ENCODE peak calls at places on chromosomes 16 and 17, in nine cellular contexts. One of them, this sample, is unnamed.
A peak's percentile ranks its signal among the peaks of the same experiment; 100 is the strongest.

GRCh38 chr17:58306131-58306951 is 22.3 kb downstream of the TSPOAP1 start:
- DNase-seq in AG04450: no peak
- DNase-seq in H9: peak; percentile 39
- DNase-seq in ascending aorta: no peak
- DNase-seq in progenitor cell of endocrine pancreas: peak; percentile 5
- DNase-seq in fibroblast of pulmonary artery: no peak
- DNase-seq in suprapubic skin: no peak
- DNase-seq in fibroblast of mammary gland: no peak
- DNase-seq in mesothelial cell of epicardium: peak; percentile 26
- DNase-seq in this sample: no peak

GRCh38 chr17:59830846-59831486 is 61.8 kb downstream of the TUBD1 start:
- DNase-seq in AG04450: no peak
- DNase-seq in H9: no peak
- DNase-seq in ascending aorta: no peak
- DNase-seq in progenitor cell of endocrine pancreas: no peak
- DNase-seq in fibroblast of pulmonary artery: no peak
- DNase-seq in suprapubic skin: no peak
- DNase-seq in fibroblast of mammary gland: no peak
- DNase-seq in mesothelial cell of epicardium: no peak
- DNase-seq in this sample: no peak

GRCh38 chr16:19389246-19389645 is 28.4 kb upstream of the TMC5 start:
- DNase-seq in AG04450: no peak
- DNase-seq in H9: peak; percentile 80
- DNase-seq in ascending aorta: no peak
- DNase-seq in progenitor cell of endocrine pancreas: peak; percentile 32
- DNase-seq in fibroblast of pulmonary artery: peak; percentile 13
- DNase-seq in suprapubic skin: no peak
- DNase-seq in fibroblast of mammary gland: peak; percentile 21
- DNase-seq in mesothelial cell of epicardium: peak; percentile 53
- DNase-seq in this sample: peak; percentile 41

GRCh38 chr17:58415371-58416055 is 1.8 kb downstream of the RNF43 start:
- DNase-seq in AG04450: no peak
- DNase-seq in H9: peak; percentile 68
- DNase-seq in ascending aorta: no peak
- DNase-seq in progenitor cell of endocrine pancreas: peak; percentile 23
- DNase-seq in fibroblast of pulmonary artery: no peak
- DNase-seq in suprapubic skin: no peak
- DNase-seq in fibroblast of mammary gland: no peak
- DNase-seq in mesothelial cell of epicardium: no peak
- DNase-seq in this sample: peak; percentile 22

GRCh38 chr16:12658506-12658905 is 145.2 kb downstream of the CPPED1 start:
- DNase-seq in AG04450: no peak
- DNase-seq in H9: no peak
- DNase-seq in ascending aorta: no peak
- DNase-seq in progenitor cell of endocrine pancreas: no peak
- DNase-seq in fibroblast of pulmonary artery: no peak
- DNase-seq in suprapubic skin: no peak
- DNase-seq in fibroblast of mammary gland: no peak
- DNase-seq in mesothelial cell of epicardium: no peak
- DNase-seq in this sample: no peak

GRCh38 chr17:31431795-31432658 is 40.6 kb downstream of the RAB11FIP4 start:
- DNase-seq in AG04450: no peak
- DNase-seq in H9: peak; percentile 85
- DNase-seq in ascending aorta: no peak
- DNase-seq in progenitor cell of endocrine pancreas: no peak
- DNase-seq in fibroblast of pulmonary artery: no peak
- DNase-seq in suprapubic skin: no peak
- DNase-seq in fibroblast of mammary gland: no peak
- DNase-seq in mesothelial cell of epicardium: no peak
- DNase-seq in this sample: no peak

GRCh38 chr17:50346313-50347086 is 574 bp downstream of the XYLT2 start:
- DNase-seq in AG04450: no peak
- DNase-seq in H9: peak; percentile 80
- DNase-seq in ascending aorta: peak; percentile 71
- DNase-seq in progenitor cell of endocrine pancreas: peak; percentile 50
- DNase-seq in fibroblast of pulmonary artery: no peak
- DNase-seq in suprapubic skin: peak; percentile 83
- DNase-seq in fibroblast of mammary gland: no peak
- DNase-seq in mesothelial cell of epicardium: peak; percentile 56
- DNase-seq in this sample: peak; percentile 40

GRCh38 chr16:88489163-88489721 is 36.2 kb downstream of the ZFPM1 start:
- DNase-seq in AG04450: no peak
- DNase-seq in H9: no peak
- DNase-seq in ascending aorta: no peak
- DNase-seq in progenitor cell of endocrine pancreas: no peak
- DNase-seq in fibroblast of pulmonary artery: no peak
- DNase-seq in suprapubic skin: no peak
- DNase-seq in fibroblast of mammary gland: no peak
- DNase-seq in mesothelial cell of epicardium: no peak
- DNase-seq in this sample: no peak

DNA sequence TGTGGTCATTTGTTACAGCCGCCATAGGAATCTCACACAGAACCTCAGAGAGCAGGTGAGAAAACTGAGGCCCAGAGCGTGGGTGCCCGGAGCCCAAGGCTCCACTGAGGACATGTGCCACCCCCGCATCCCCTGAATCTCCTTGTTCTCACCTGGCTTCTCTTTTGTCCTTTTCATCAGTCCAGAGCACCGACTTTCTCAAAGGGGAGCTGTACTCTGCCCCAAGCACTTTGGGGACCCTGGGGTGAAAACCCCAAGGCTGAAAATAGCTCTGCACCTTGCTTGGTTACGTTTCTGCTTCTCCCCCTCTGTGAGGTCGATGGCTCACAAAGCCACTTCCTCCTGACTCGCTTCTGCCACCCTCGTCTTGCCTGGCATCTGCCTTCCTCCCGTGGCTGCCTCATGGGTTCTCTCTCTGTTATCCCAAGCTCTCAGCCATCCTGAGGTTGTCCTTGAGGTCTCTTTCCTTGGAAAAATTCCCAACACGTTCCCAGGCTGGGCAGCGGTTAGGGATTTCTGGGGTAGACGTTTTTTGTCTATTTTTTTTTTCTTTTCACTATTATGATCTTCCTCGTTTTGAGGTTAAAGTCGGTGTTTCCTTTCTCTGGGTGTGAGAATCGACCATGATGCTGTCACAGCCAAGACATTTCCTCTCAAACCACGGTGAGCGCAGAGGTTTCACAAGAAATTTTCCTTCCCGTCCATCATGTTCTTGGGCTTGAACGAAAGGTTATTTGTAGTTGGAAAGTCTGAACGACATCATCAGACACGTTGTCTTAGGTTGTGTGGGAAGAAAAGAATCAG is 37.2 kb downstream of the IRF8 start:
- DNase-seq in AG04450: no peak
- DNase-seq in H9: no peak
- DNase-seq in ascending aorta: no peak
- DNase-seq in progenitor cell of endocrine pancreas: no peak
- DNase-seq in fibroblast of pulmonary artery: no peak
- DNase-seq in suprapubic skin: no peak
- DNase-seq in fibroblast of mammary gland: no peak
- DNase-seq in mesothelial cell of epicardium: no peak
- DNase-seq in this sample: no peak
- TF ChIP-seq CTCF in AG04450: no peak
- TF ChIP-seq CTCF in H9: no peak
- TF ChIP-seq CTCF in ascending aorta: no peak
- TF ChIP-seq CTCF in progenitor cell of endocrine pancreas: no peak
- TF ChIP-seq CTCF in fibroblast of pulmonary artery: no peak
- TF ChIP-seq CTCF in suprapubic skin: no peak
- TF ChIP-seq CTCF in fibroblast of mammary gland: no peak
- TF ChIP-seq CTCF in mesothelial cell of epicardium: no peak
- TF ChIP-seq CTCF in this sample: no peak

GRCh38 chr17:80283116-80283852 is 22.6 kb downstream of the RNF213 start:
- DNase-seq in AG04450: no peak
- DNase-seq in H9: no peak
- DNase-seq in ascending aorta: no peak
- DNase-seq in progenitor cell of endocrine pancreas: no peak
- DNase-seq in fibroblast of pulmonary artery: no peak
- DNase-seq in suprapubic skin: no peak
- DNase-seq in fibroblast of mammary gland: no peak
- DNase-seq in mesothelial cell of epicardium: no peak
- DNase-seq in this sample: no peak

GRCh38 chr17:80281516-80281915 is 20.9 kb downstream of the RNF213 start:
- DNase-seq in AG04450: no peak
- DNase-seq in H9: no peak
- DNase-seq in ascending aorta: no peak
- DNase-seq in progenitor cell of endocrine pancreas: no peak
- DNase-seq in fibroblast of pulmonary artery: no peak
- DNase-seq in suprapubic skin: no peak
- DNase-seq in fibroblast of mammary gland: no peak
- DNase-seq in mesothelial cell of epicardium: no peak
- DNase-seq in this sample: no peak

GRCh38 chr17:80284631-80285030 is 24.0 kb downstream of the RNF213 start:
- DNase-seq in AG04450: no peak
- DNase-seq in H9: peak; percentile 78
- DNase-seq in ascending aorta: no peak
- DNase-seq in progenitor cell of endocrine pancreas: no peak
- DNase-seq in fibroblast of pulmonary artery: no peak
- DNase-seq in suprapubic skin: no peak
- DNase-seq in fibroblast of mammary gland: no peak
- DNase-seq in mesothelial cell of epicardium: no peak
- DNase-seq in this sample: no peak

GRCh38 chr17:80277751-80278671 is 17.4 kb downstream of the RNF213 start:
- DNase-seq in AG04450: no peak
- DNase-seq in H9: no peak
- DNase-seq in ascending aorta: no peak
- DNase-seq in progenitor cell of endocrine pancreas: no peak
- DNase-seq in fibroblast of pulmonary artery: no peak
- DNase-seq in suprapubic skin: no peak
- DNase-seq in fibroblast of mammary gland: no peak
- DNase-seq in mesothelial cell of epicardium: no peak
- DNase-seq in this sample: peak; percentile 41

GRCh38 chr17:80279895-80280294 is 19.2 kb downstream of the RNF213 start:
- DNase-seq in AG04450: peak; percentile 88
- DNase-seq in H9: no peak
- DNase-seq in ascending aorta: no peak
- DNase-seq in progenitor cell of endocrine pancreas: no peak
- DNase-seq in fibroblast of pulmonary artery: peak; percentile 93
- DNase-seq in suprapubic skin: no peak
- DNase-seq in fibroblast of mammary gland: peak; percentile 92
- DNase-seq in mesothelial cell of epicardium: peak; percentile 54
- DNase-seq in this sample: no peak
- TF ChIP-seq CTCF in AG04450: peak; percentile 11
- TF ChIP-seq CTCF in H9: no peak
- TF ChIP-seq CTCF in ascending aorta: no peak
- TF ChIP-seq CTCF in progenitor cell of endocrine pancreas: no peak
- TF ChIP-seq CTCF in fibroblast of pulmonary artery: peak; percentile 23
- TF ChIP-seq CTCF in suprapubic skin: no peak
- TF ChIP-seq CTCF in fibroblast of mammary gland: peak; percentile 13
- TF ChIP-seq CTCF in mesothelial cell of epicardium: no peak
- TF ChIP-seq CTCF in this sample: no peak

GRCh38 chr17:79317916-79318315 is 243.3 kb downstream of the ENGASE start:
- DNase-seq in AG04450: no peak
- DNase-seq in H9: no peak
- DNase-seq in ascending aorta: no peak
- DNase-seq in progenitor cell of endocrine pancreas: no peak
- DNase-seq in fibroblast of pulmonary artery: no peak
- DNase-seq in suprapubic skin: no peak
- DNase-seq in fibroblast of mammary gland: no peak
- DNase-seq in mesothelial cell of epicardium: no peak
- DNase-seq in this sample: no peak

GRCh38 chr17:79323556-79323955 is 248.9 kb downstream of the ENGASE start:
- DNase-seq in AG04450: no peak
- DNase-seq in H9: no peak
- DNase-seq in ascending aorta: no peak
- DNase-seq in progenitor cell of endocrine pancreas: no peak
- DNase-seq in fibroblast of pulmonary artery: no peak
- DNase-seq in suprapubic skin: no peak
- DNase-seq in fibroblast of mammary gland: no peak
- DNase-seq in mesothelial cell of epicardium: no peak
- DNase-seq in this sample: no peak

GRCh38 chr17:79316805-79317204 is 242.2 kb downstream of the ENGASE start:
- DNase-seq in AG04450: no peak
- DNase-seq in H9: no peak
- DNase-seq in ascending aorta: no peak
- DNase-seq in progenitor cell of endocrine pancreas: no peak
- DNase-seq in fibroblast of pulmonary artery: no peak
- DNase-seq in suprapubic skin: no peak
- DNase-seq in fibroblast of mammary gland: no peak
- DNase-seq in mesothelial cell of epicardium: no peak
- DNase-seq in this sample: no peak

GRCh38 chr17:79322216-79323123 is 247.8 kb downstream of the ENGASE start:
- DNase-seq in AG04450: no peak
- DNase-seq in H9: no peak
- DNase-seq in ascending aorta: no peak
- DNase-seq in progenitor cell of endocrine pancreas: no peak
- DNase-seq in fibroblast of pulmonary artery: no peak
- DNase-seq in suprapubic skin: no peak
- DNase-seq in fibroblast of mammary gland: no peak
- DNase-seq in mesothelial cell of epicardium: no peak
- DNase-seq in this sample: no peak

DNA sequence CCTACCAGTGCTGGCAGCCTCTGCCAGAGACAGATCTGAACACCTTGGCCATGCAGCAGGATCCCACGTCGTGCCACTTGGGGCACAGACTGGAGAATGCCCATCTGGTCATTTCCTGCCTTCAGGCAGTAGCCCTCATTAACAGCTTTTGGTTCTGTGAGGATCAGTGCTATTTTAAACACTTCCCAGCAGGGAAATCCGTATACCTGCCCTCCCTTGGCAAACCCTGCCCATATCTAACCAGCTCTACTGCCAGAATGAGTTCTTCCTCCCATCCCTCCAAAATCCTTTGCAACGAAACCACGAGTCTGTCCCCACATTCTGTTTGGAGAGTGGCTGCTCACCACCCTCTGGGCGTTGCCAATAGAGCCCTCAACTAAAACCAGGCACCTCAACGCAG is 245.7 kb downstream of the ENGASE start:
- DNase-seq in AG04450: no peak
- DNase-seq in H9: no peak
- DNase-seq in ascending aorta: no peak
- DNase-seq in progenitor cell of endocrine pancreas: no peak
- DNase-seq in fibroblast of pulmonary artery: no peak
- DNase-seq in suprapubic skin: no peak
- DNase-seq in fibroblast of mammary gland: no peak
- DNase-seq in mesothelial cell of epicardium: no peak
- DNase-seq in this sample: no peak
- TF ChIP-seq CTCF in AG04450: no peak
- TF ChIP-seq CTCF in H9: no peak
- TF ChIP-seq CTCF in ascending aorta: no peak
- TF ChIP-seq CTCF in progenitor cell of endocrine pancreas: no peak
- TF ChIP-seq CTCF in fibroblast of pulmonary artery: no peak
- TF ChIP-seq CTCF in suprapubic skin: no peak
- TF ChIP-seq CTCF in fibroblast of mammary gland: no peak
- TF ChIP-seq CTCF in mesothelial cell of epicardium: no peak
- TF ChIP-seq CTCF in this sample: no peak

GRCh38 chr17:6415616-6416015 is 19.3 kb downstream of the AIPL1 start:
- DNase-seq in AG04450: no peak
- DNase-seq in H9: no peak
- DNase-seq in ascending aorta: no peak
- DNase-seq in progenitor cell of endocrine pancreas: no peak
- DNase-seq in fibroblast of pulmonary artery: no peak
- DNase-seq in suprapubic skin: no peak
- DNase-seq in fibroblast of mammary gland: no peak
- DNase-seq in mesothelial cell of epicardium: no peak
- DNase-seq in this sample: no peak

GRCh38 chr17:6408271-6408670 is 26.6 kb downstream of the AIPL1 start:
- DNase-seq in AG04450: no peak
- DNase-seq in H9: no peak
- DNase-seq in ascending aorta: no peak
- DNase-seq in progenitor cell of endocrine pancreas: no peak
- DNase-seq in fibroblast of pulmonary artery: no peak
- DNase-seq in suprapubic skin: no peak
- DNase-seq in fibroblast of mammary gland: no peak
- DNase-seq in mesothelial cell of epicardium: no peak
- DNase-seq in this sample: no peak

DNA sequence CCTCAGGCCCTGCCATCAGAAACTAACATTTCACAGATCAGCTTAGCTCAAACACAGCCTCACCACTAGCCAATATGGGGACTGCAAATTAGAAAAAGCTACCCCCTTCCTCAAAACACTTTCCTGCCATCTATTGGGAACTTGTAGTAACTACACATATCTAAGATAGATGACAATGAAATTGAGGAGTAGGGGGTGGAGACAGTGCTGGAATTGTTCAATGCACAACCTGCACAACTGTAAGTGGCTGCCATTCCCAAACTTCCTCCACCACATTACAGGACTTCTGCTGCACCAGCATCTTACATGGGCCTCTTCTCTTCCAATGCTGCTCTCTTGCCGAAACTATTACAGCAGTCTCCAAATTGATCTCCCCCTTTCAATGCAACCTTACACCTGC is 21.8 kb downstream of the AIPL1 start:
- DNase-seq in AG04450: no peak
- DNase-seq in H9: no peak
- DNase-seq in ascending aorta: no peak
- DNase-seq in progenitor cell of endocrine pancreas: no peak
- DNase-seq in fibroblast of pulmonary artery: peak; percentile 47
- DNase-seq in suprapubic skin: no peak
- DNase-seq in fibroblast of mammary gland: peak; percentile 47
- DNase-seq in mesothelial cell of epicardium: no peak
- DNase-seq in this sample: no peak
- TF ChIP-seq CTCF in AG04450: peak; percentile 58
- TF ChIP-seq CTCF in H9: peak; percentile 69
- TF ChIP-seq CTCF in ascending aorta: no peak
- TF ChIP-seq CTCF in progenitor cell of endocrine pancreas: peak; percentile 61
- TF ChIP-seq CTCF in fibroblast of pulmonary artery: peak; percentile 42
- TF ChIP-seq CTCF in suprapubic skin: no peak
- TF ChIP-seq CTCF in fibroblast of mammary gland: peak; percentile 54
- TF ChIP-seq CTCF in mesothelial cell of epicardium: no peak
- TF ChIP-seq CTCF in this sample: peak; percentile 37

This sample was measured in endothelial cell.